ENCODE peak calls at places on chromosomes 12 and 14, in eight cellular contexts. One of them, this sample, is unnamed. For H3K4me1 and H3K9me3, the result is how much of the 10 kb centered on the place peaks cover.

GRCh38 chr12:47085815-47086252 is 6.1 kb upstream of the AMIGO2 start:
- DNase-seq in hepatocyte: peak
- DNase-seq in breast epithelium: no peak
- DNase-seq in adrenal gland: no peak
- DNase-seq in SK-N-SH: no peak
- DNase-seq in DND-41: peak
- DNase-seq in A549: no peak
- DNase-seq in stomach: no peak
- DNase-seq in this sample: peak

GRCh38 chr12:121803861-121804416 is at the start of gene SETD1B:
- DNase-seq in hepatocyte: peak
- DNase-seq in breast epithelium: no peak
- DNase-seq in adrenal gland: peak
- DNase-seq in SK-N-SH: peak
- DNase-seq in DND-41: peak
- DNase-seq in A549: no peak
- DNase-seq in stomach: peak
- DNase-seq in this sample: no peak

GRCh38 chr14:51849095-51849494 is 11.3 kb upstream of the GNG2 start:
- DNase-seq in hepatocyte: no peak
- DNase-seq in breast epithelium: no peak
- DNase-seq in adrenal gland: no peak
- DNase-seq in SK-N-SH: no peak
- DNase-seq in DND-41: no peak
- DNase-seq in A549: no peak
- DNase-seq in stomach: no peak
- DNase-seq in this sample: no peak

GRCh38 chr14:20626274-20626673 is 15.2 kb downstream of the OR6S1 start:
- DNase-seq in hepatocyte: no peak
- DNase-seq in breast epithelium: no peak
- DNase-seq in adrenal gland: no peak
- DNase-seq in SK-N-SH: no peak
- DNase-seq in DND-41: no peak
- DNase-seq in A549: no peak
- DNase-seq in stomach: no peak
- DNase-seq in this sample: no peak

GRCh38 chr12:40222247-40222646 is 2.5 kb upstream of the LRRK2 start:
- DNase-seq in hepatocyte: no peak
- DNase-seq in breast epithelium: no peak
- DNase-seq in adrenal gland: no peak
- DNase-seq in SK-N-SH: no peak
- DNase-seq in DND-41: no peak
- DNase-seq in A549: no peak
- DNase-seq in stomach: no peak
- DNase-seq in this sample: no peak

GRCh38 chr14:104395941-104396681 is 183.5 kb upstream of the C14orf180 start:
- DNase-seq in hepatocyte: no peak
- DNase-seq in breast epithelium: no peak
- DNase-seq in adrenal gland: peak
- DNase-seq in SK-N-SH: no peak
- DNase-seq in DND-41: peak
- DNase-seq in A549: no peak
- DNase-seq in stomach: peak
- DNase-seq in this sample: no peak

GRCh38 chr14:42556551-42556950 is 949.9 kb downstream of the LRFN5 start:
- DNase-seq in hepatocyte: no peak
- DNase-seq in breast epithelium: no peak
- DNase-seq in adrenal gland: no peak
- DNase-seq in SK-N-SH: no peak
- DNase-seq in DND-41: no peak
- DNase-seq in A549: no peak
- DNase-seq in stomach: no peak
- DNase-seq in this sample: no peak

GRCh38 chr14:98704441-98704840 is 567.6 kb downstream of the BCL11B start:
- DNase-seq in hepatocyte: no peak
- DNase-seq in breast epithelium: no peak
- DNase-seq in adrenal gland: no peak
- DNase-seq in SK-N-SH: no peak
- DNase-seq in DND-41: peak
- DNase-seq in A549: no peak
- DNase-seq in stomach: no peak
- DNase-seq in this sample: peak

GRCh38 chr12:91053951-91054715 is 3.7 kb downstream of the KERA start:
- DNase-seq in hepatocyte: peak
- DNase-seq in breast epithelium: no peak
- DNase-seq in adrenal gland: no peak
- DNase-seq in SK-N-SH: no peak
- DNase-seq in DND-41: no peak
- DNase-seq in A549: no peak
- DNase-seq in stomach: no peak
- DNase-seq in this sample: no peak

GRCh38 chr14:70585221-70585620 is 15.2 kb downstream of the MED6 start:
- DNase-seq in hepatocyte: no peak
- DNase-seq in breast epithelium: no peak
- DNase-seq in adrenal gland: no peak
- DNase-seq in SK-N-SH: no peak
- DNase-seq in DND-41: no peak
- DNase-seq in A549: no peak
- DNase-seq in stomach: no peak
- DNase-seq in this sample: no peak

GRCh38 chr12:4292266-4293063 is 18.9 kb downstream of the CCND2 start:
- DNase-seq in hepatocyte: no peak
- DNase-seq in breast epithelium: no peak
- DNase-seq in adrenal gland: no peak
- DNase-seq in SK-N-SH: no peak
- DNase-seq in DND-41: no peak
- DNase-seq in A549: no peak
- DNase-seq in stomach: no peak
- DNase-seq in this sample: no peak

GRCh38 chr12:131786331-131786730 is 41.9 kb upstream of the MMP17 start:
- DNase-seq in hepatocyte: no peak
- DNase-seq in breast epithelium: no peak
- DNase-seq in adrenal gland: no peak
- DNase-seq in SK-N-SH: no peak
- DNase-seq in DND-41: no peak
- DNase-seq in A549: no peak
- DNase-seq in stomach: no peak
- DNase-seq in this sample: no peak

GRCh38 chr12:131784909-131785762 is 43.1 kb upstream of the MMP17 start:
- DNase-seq in hepatocyte: no peak
- DNase-seq in breast epithelium: no peak
- DNase-seq in adrenal gland: no peak
- DNase-seq in SK-N-SH: no peak
- DNase-seq in DND-41: no peak
- DNase-seq in A549: no peak
- DNase-seq in stomach: no peak
- DNase-seq in this sample: no peak

GRCh38 chr12:131785763-131786330 is 42.3 kb upstream of the MMP17 start:
- DNase-seq in hepatocyte: no peak
- DNase-seq in breast epithelium: no peak
- DNase-seq in adrenal gland: no peak
- DNase-seq in SK-N-SH: no peak
- DNase-seq in DND-41: no peak
- DNase-seq in A549: no peak
- DNase-seq in stomach: no peak
- DNase-seq in this sample: no peak

GRCh38 chr12:131782061-131782460 is 46.1 kb upstream of the MMP17 start:
- DNase-seq in hepatocyte: no peak
- DNase-seq in breast epithelium: no peak
- DNase-seq in adrenal gland: no peak
- DNase-seq in SK-N-SH: no peak
- DNase-seq in DND-41: no peak
- DNase-seq in A549: no peak
- DNase-seq in stomach: no peak
- DNase-seq in this sample: no peak

DNA sequence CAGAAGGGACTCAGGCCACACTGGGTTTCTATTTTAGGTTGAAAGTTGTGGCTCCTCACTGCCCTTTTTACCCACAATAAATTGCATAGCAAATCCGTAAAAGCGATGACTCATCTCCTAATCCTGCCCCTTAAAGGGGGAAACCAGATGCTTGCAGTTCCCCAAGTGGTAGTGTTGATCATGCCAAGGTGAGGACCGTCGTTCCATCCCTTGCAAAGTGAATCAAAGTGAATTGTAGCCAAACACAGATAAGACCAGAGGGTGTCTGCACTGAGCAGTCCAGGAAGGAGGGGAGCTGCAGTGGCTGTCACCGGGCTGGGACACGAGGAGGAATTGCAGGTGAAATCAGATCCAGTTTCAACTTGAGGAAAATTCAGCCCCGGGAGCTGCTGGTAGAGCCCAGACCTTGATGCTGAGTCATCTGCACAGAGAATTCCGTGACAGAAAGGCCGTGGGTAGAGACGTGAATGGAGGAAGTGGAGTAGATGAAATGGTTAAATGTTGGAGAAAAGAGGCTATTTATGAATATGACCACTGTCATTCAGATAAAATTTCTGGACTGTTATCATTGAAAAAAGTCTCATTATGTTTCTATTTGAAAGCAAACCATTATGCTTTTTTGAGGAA is 44.2 kb upstream of the MMP17 start:
- DNase-seq in hepatocyte: no peak
- DNase-seq in breast epithelium: no peak
- DNase-seq in adrenal gland: peak
- DNase-seq in SK-N-SH: no peak
- DNase-seq in DND-41: no peak
- DNase-seq in A549: peak
- DNase-seq in stomach: no peak
- DNase-seq in this sample: no peak
- TF ChIP-seq CTCF in hepatocyte: no peak
- TF ChIP-seq CTCF in breast epithelium: no peak
- TF ChIP-seq CTCF in adrenal gland: no peak
- TF ChIP-seq CTCF in SK-N-SH: no peak
- TF ChIP-seq CTCF in DND-41: no peak
- TF ChIP-seq CTCF in A549: no peak
- TF ChIP-seq CTCF in stomach: no peak
- TF ChIP-seq CTCF in this sample: no peak

DNA sequence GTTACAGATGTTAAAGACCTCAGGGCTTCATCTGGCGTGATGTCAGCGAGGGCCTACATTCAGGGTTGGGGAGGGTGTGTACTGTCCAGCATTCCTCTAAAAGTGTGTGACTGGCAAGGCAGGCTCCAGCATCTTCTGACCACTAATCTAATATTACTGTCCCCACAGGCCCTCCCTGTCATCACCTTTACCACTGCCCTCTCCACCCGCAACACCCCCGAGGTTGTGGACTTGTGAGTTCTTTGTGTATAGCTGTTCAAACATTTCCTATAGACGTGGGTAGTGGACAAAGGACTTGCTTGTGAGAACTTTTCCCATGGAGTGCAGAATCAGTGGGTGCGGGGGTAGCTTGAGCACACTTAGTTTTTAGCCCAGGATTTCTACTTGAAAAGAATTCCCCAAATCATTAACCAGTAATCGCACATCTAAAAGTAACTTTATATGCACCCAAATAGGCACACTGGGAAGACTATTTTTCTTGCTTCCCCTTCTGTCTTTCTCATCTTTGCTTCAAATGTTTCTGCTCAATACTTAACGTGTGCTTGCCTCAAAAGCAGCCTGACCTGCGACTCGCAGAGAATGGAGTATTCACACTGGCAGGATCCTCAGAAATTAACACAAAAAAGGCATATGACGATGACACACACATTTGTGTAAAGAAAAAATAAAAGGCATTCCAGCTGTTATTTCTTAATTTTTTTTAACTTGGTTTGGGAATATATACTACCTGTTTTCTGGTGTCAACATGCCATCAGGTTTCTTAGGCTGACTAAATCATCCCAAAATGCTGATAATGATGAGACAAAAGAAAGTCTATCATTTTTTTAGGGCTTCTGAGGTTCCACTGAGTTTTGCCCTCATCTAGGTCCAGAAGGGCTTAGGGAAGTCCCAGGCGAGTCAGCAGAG is 158.4 kb upstream of the HIF1A start:
- DNase-seq in hepatocyte: no peak
- DNase-seq in breast epithelium: no peak
- DNase-seq in adrenal gland: no peak
- DNase-seq in SK-N-SH: no peak
- DNase-seq in DND-41: no peak
- DNase-seq in A549: no peak
- DNase-seq in stomach: no peak
- DNase-seq in this sample: no peak
- H3K4me1 ChIP-seq in hepatocyte: under half
- H3K4me1 ChIP-seq in breast epithelium: under half
- H3K4me1 ChIP-seq in adrenal gland: under half
- H3K4me1 ChIP-seq in SK-N-SH: under half
- H3K4me1 ChIP-seq in DND-41: under half
- H3K4me1 ChIP-seq in A549: half or more
- H3K4me1 ChIP-seq in stomach: under half
- H3K4me1 ChIP-seq in this sample: under half

DNA sequence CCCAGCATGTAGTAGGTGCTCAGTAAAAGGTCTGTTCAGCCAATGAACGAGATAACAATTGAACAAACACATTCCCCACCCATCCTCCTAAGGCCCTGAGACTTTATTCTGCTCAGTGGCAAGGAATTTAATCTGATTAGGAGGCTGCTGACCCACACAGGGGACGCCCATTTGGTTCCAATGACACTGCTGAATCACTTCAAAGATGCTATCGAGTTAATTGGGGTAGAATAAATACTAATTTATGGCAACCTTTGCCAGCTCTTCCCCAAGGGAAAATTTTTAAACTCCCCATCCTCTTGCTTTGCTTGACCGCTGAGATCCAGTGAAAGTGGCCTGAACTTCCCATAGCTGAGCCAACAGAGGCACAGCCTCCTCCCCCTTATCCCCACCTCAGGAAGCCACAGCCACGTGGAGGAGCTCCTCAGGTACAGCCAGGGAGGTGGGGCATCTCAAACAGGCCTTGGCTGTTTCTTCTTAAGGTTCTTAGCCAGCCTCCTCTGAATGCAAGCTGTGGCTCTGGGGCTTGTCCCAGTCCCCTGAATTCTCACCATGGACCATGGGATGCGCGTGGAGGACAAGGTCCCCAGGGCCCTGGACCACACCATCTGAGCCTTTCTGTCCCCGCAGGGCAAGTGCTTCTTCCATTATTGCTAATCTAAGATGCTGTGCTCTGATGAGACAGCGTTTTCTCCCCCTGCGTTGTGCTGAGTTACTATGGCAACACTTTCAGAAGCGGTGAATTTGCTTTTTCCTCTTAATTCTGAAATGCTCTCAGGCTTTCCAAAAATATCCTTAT is 26.7 kb downstream of the C14orf132 start:
- DNase-seq in hepatocyte: no peak
- DNase-seq in breast epithelium: peak
- DNase-seq in adrenal gland: no peak
- DNase-seq in SK-N-SH: peak
- DNase-seq in DND-41: no peak
- DNase-seq in A549: no peak
- DNase-seq in stomach: no peak
- DNase-seq in this sample: no peak
- H3K9me3 ChIP-seq in hepatocyte: under half
- H3K9me3 ChIP-seq in breast epithelium: under half
- H3K9me3 ChIP-seq in adrenal gland: under half
- H3K9me3 ChIP-seq in SK-N-SH: under half
- H3K9me3 ChIP-seq in DND-41: under half
- H3K9me3 ChIP-seq in A549: under half
- H3K9me3 ChIP-seq in stomach: under half
- H3K9me3 ChIP-seq in this sample: under half

GRCh38 chr12:120346681-120347080 is 19.1 kb upstream of the PLA2G1B start:
- DNase-seq in hepatocyte: no peak
- DNase-seq in breast epithelium: no peak
- DNase-seq in adrenal gland: no peak
- DNase-seq in SK-N-SH: no peak
- DNase-seq in DND-41: no peak
- DNase-seq in A549: no peak
- DNase-seq in stomach: no peak
- DNase-seq in this sample: no peak
- TF ChIP-seq CTCF in hepatocyte: no peak
- TF ChIP-seq CTCF in breast epithelium: no peak
- TF ChIP-seq CTCF in adrenal gland: no peak
- TF ChIP-seq CTCF in SK-N-SH: peak
- TF ChIP-seq CTCF in DND-41: no peak
- TF ChIP-seq CTCF in A549: no peak
- TF ChIP-seq CTCF in stomach: no peak
- TF ChIP-seq CTCF in this sample: no peak

GRCh38 chr14:55586411-55586810 is 6.4 kb downstream of the KTN1 start:
- DNase-seq in hepatocyte: no peak
- DNase-seq in breast epithelium: no peak
- DNase-seq in adrenal gland: no peak
- DNase-seq in SK-N-SH: no peak
- DNase-seq in DND-41: no peak
- DNase-seq in A549: no peak
- DNase-seq in stomach: no peak
- DNase-seq in this sample: no peak
- H3K4me1 ChIP-seq in hepatocyte: under half
- H3K4me1 ChIP-seq in breast epithelium: under half
- H3K4me1 ChIP-seq in adrenal gland: under half
- H3K4me1 ChIP-seq in SK-N-SH: under half
- H3K4me1 ChIP-seq in DND-41: under half
- H3K4me1 ChIP-seq in A549: half or more
- H3K4me1 ChIP-seq in stomach: under half
- H3K4me1 ChIP-seq in this sample: half or more

This sample was measured in CD8-positive, alpha-beta T cell.